ENCODE peak calls at places on chromosomes 5 and 9, in six cellular contexts. One of them, this sample, is unnamed.

GRCh38 chr9:134768332-134769083 is 112.1 kb upstream of the FCN2 start:
- DNase-seq in ELF-1: no peak
- DNase-seq in NCI-H2081: no peak
- DNase-seq in NCI-H2171 treated with DMSO at 0.1 percent for 48 hours: no peak
- DNase-seq in activated gamma-delta T cell treated with Interleukin-2 at 50 U/mL for 16 hours: no peak
- DNase-seq in A172: no peak
- DNase-seq in this sample: no peak

GRCh38 chr5:178114325-178115135 is 1.2 kb downstream of the N4BP3 start:
- DNase-seq in ELF-1: peak; percentile 61
- DNase-seq in NCI-H2081: no peak
- DNase-seq in NCI-H2171 treated with DMSO at 0.1 percent for 48 hours: no peak
- DNase-seq in activated gamma-delta T cell treated with Interleukin-2 at 50 U/mL for 16 hours: peak; percentile 66
- DNase-seq in A172: no peak
- DNase-seq in this sample: no peak

GRCh38 chr5:107875834-107876233 is 205.1 kb upstream of the EFNA5 start:
- DNase-seq in ELF-1: peak; percentile 73
- DNase-seq in NCI-H2081: no peak
- DNase-seq in NCI-H2171 treated with DMSO at 0.1 percent for 48 hours: no peak
- DNase-seq in activated gamma-delta T cell treated with Interleukin-2 at 50 U/mL for 16 hours: no peak
- DNase-seq in A172: peak; percentile 74
- DNase-seq in this sample: no peak

GRCh38 chr9:34384368-34385165 is 7.9 kb upstream of the MYORG start:
- DNase-seq in ELF-1: no peak
- DNase-seq in NCI-H2081: no peak
- DNase-seq in NCI-H2171 treated with DMSO at 0.1 percent for 48 hours: no peak
- DNase-seq in activated gamma-delta T cell treated with Interleukin-2 at 50 U/mL for 16 hours: no peak
- DNase-seq in A172: no peak
- DNase-seq in this sample: no peak

GRCh38 chr5:43039115-43039467 is 1.0 kb downstream of the ANXA2R start:
- DNase-seq in ELF-1: no peak
- DNase-seq in NCI-H2081: no peak
- DNase-seq in NCI-H2171 treated with DMSO at 0.1 percent for 48 hours: no peak
- DNase-seq in activated gamma-delta T cell treated with Interleukin-2 at 50 U/mL for 16 hours: no peak
- DNase-seq in A172: no peak
- DNase-seq in this sample: no peak

GRCh38 chr5:35237580-35238376 is 7.5 kb upstream of the PRLR start:
- DNase-seq in ELF-1: no peak
- DNase-seq in NCI-H2081: no peak
- DNase-seq in NCI-H2171 treated with DMSO at 0.1 percent for 48 hours: no peak
- DNase-seq in activated gamma-delta T cell treated with Interleukin-2 at 50 U/mL for 16 hours: no peak
- DNase-seq in A172: no peak
- DNase-seq in this sample: no peak

GRCh38 chr5:133316346-133317343 is 264.8 kb downstream of the HSPA4 start:
- DNase-seq in ELF-1: peak; percentile 78
- DNase-seq in NCI-H2081: no peak
- DNase-seq in NCI-H2171 treated with DMSO at 0.1 percent for 48 hours: no peak
- DNase-seq in activated gamma-delta T cell treated with Interleukin-2 at 50 U/mL for 16 hours: no peak
- DNase-seq in A172: no peak
- DNase-seq in this sample: no peak

GRCh38 chr5:68074048-68074632 is 141.4 kb upstream of the PIK3R1 start:
- DNase-seq in ELF-1: no peak
- DNase-seq in NCI-H2081: no peak
- DNase-seq in NCI-H2171 treated with DMSO at 0.1 percent for 48 hours: no peak
- DNase-seq in activated gamma-delta T cell treated with Interleukin-2 at 50 U/mL for 16 hours: no peak
- DNase-seq in A172: no peak
- DNase-seq in this sample: no peak

GRCh38 chr5:107469485-107469884 is 201.3 kb downstream of the EFNA5 start:
- DNase-seq in ELF-1: no peak
- DNase-seq in NCI-H2081: no peak
- DNase-seq in NCI-H2171 treated with DMSO at 0.1 percent for 48 hours: no peak
- DNase-seq in activated gamma-delta T cell treated with Interleukin-2 at 50 U/mL for 16 hours: no peak
- DNase-seq in A172: peak; percentile 96
- DNase-seq in this sample: no peak

GRCh38 chr5:132056610-132057497 is 3.6 kb upstream of the IL3 start:
- DNase-seq in ELF-1: no peak
- DNase-seq in NCI-H2081: no peak
- DNase-seq in NCI-H2171 treated with DMSO at 0.1 percent for 48 hours: no peak
- DNase-seq in activated gamma-delta T cell treated with Interleukin-2 at 50 U/mL for 16 hours: no peak
- DNase-seq in A172: no peak
- DNase-seq in this sample: no peak

GRCh38 chr5:141511771-141512325 is 23.0 kb downstream of the PCDHGC5 start:
- DNase-seq in ELF-1: no peak
- DNase-seq in NCI-H2081: no peak
- DNase-seq in NCI-H2171 treated with DMSO at 0.1 percent for 48 hours: no peak
- DNase-seq in activated gamma-delta T cell treated with Interleukin-2 at 50 U/mL for 16 hours: no peak
- DNase-seq in A172: no peak
- DNase-seq in this sample: no peak

GRCh38 chr9:131096490-131097258 is at the start of gene AIF1L:
- DNase-seq in ELF-1: peak; percentile 81
- DNase-seq in NCI-H2081: peak; percentile 19
- DNase-seq in NCI-H2171 treated with DMSO at 0.1 percent for 48 hours: peak; percentile 86
- DNase-seq in activated gamma-delta T cell treated with Interleukin-2 at 50 U/mL for 16 hours: no peak
- DNase-seq in A172: no peak
- DNase-seq in this sample: no peak

GRCh38 chr5:139795074-139796001 is at the start of gene PSD2:
- DNase-seq in ELF-1: no peak
- DNase-seq in NCI-H2081: no peak
- DNase-seq in NCI-H2171 treated with DMSO at 0.1 percent for 48 hours: peak; percentile 3
- DNase-seq in activated gamma-delta T cell treated with Interleukin-2 at 50 U/mL for 16 hours: no peak
- DNase-seq in A172: no peak
- DNase-seq in this sample: no peak

GRCh38 chr9:106333487-106333886 is 529.5 kb upstream of the ZNF462 start:
- DNase-seq in ELF-1: no peak
- DNase-seq in NCI-H2081: peak; percentile 70
- DNase-seq in NCI-H2171 treated with DMSO at 0.1 percent for 48 hours: peak; percentile 97
- DNase-seq in activated gamma-delta T cell treated with Interleukin-2 at 50 U/mL for 16 hours: no peak
- DNase-seq in A172: no peak
- DNase-seq in this sample: no peak

GRCh38 chr5:66558562-66558961 is 37.6 kb upstream of the MAST4 start:
- DNase-seq in ELF-1: no peak
- DNase-seq in NCI-H2081: no peak
- DNase-seq in NCI-H2171 treated with DMSO at 0.1 percent for 48 hours: peak; percentile 21
- DNase-seq in activated gamma-delta T cell treated with Interleukin-2 at 50 U/mL for 16 hours: no peak
- DNase-seq in A172: no peak
- DNase-seq in this sample: no peak

GRCh38 chr9:1353291-1353690 is 303.1 kb downstream of the DMRT2 start:
- DNase-seq in ELF-1: no peak
- DNase-seq in NCI-H2081: no peak
- DNase-seq in NCI-H2171 treated with DMSO at 0.1 percent for 48 hours: no peak
- DNase-seq in activated gamma-delta T cell treated with Interleukin-2 at 50 U/mL for 16 hours: no peak
- DNase-seq in A172: peak; percentile 4
- DNase-seq in this sample: no peak

GRCh38 chr5:61162010-61162831 is at the start of gene SMIM15:
- DNase-seq in ELF-1: peak; percentile 88
- DNase-seq in NCI-H2081: peak; percentile 83
- DNase-seq in NCI-H2171 treated with DMSO at 0.1 percent for 48 hours: peak; percentile 77
- DNase-seq in activated gamma-delta T cell treated with Interleukin-2 at 50 U/mL for 16 hours: peak; percentile 75
- DNase-seq in A172: peak; percentile 85
- DNase-seq in this sample: peak; percentile 36

GRCh38 chr5:159133041-159133741 is 33.5 kb upstream of the EBF1 start:
- DNase-seq in ELF-1: peak; percentile 24
- DNase-seq in NCI-H2081: peak; percentile 25
- DNase-seq in NCI-H2171 treated with DMSO at 0.1 percent for 48 hours: peak; percentile 37
- DNase-seq in activated gamma-delta T cell treated with Interleukin-2 at 50 U/mL for 16 hours: no peak
- DNase-seq in A172: peak; percentile 71
- DNase-seq in this sample: peak; percentile 52

GRCh38 chr9:86281577-86282076 is 711 bp downstream of the ISCA1 start:
- DNase-seq in ELF-1: peak; percentile 77
- DNase-seq in NCI-H2081: no peak
- DNase-seq in NCI-H2171 treated with DMSO at 0.1 percent for 48 hours: peak; percentile 63
- DNase-seq in activated gamma-delta T cell treated with Interleukin-2 at 50 U/mL for 16 hours: no peak
- DNase-seq in A172: no peak
- DNase-seq in this sample: no peak

GRCh38 chr5:116897291-116897690 is 322.7 kb upstream of the SEMA6A start:
- DNase-seq in ELF-1: no peak
- DNase-seq in NCI-H2081: no peak
- DNase-seq in NCI-H2171 treated with DMSO at 0.1 percent for 48 hours: no peak
- DNase-seq in activated gamma-delta T cell treated with Interleukin-2 at 50 U/mL for 16 hours: no peak
- DNase-seq in A172: no peak
- DNase-seq in this sample: no peak

GRCh38 chr5:180684623-180685161 is 35.3 kb upstream of the FLT4 start:
- DNase-seq in ELF-1: no peak
- DNase-seq in NCI-H2081: no peak
- DNase-seq in NCI-H2171 treated with DMSO at 0.1 percent for 48 hours: no peak
- DNase-seq in activated gamma-delta T cell treated with Interleukin-2 at 50 U/mL for 16 hours: no peak
- DNase-seq in A172: no peak
- DNase-seq in this sample: no peak

GRCh38 chr9:136787690-136788400 is 3.3 kb upstream of the TMEM141 start:
- DNase-seq in ELF-1: peak; percentile 81
- DNase-seq in NCI-H2081: peak; percentile 75
- DNase-seq in NCI-H2171 treated with DMSO at 0.1 percent for 48 hours: peak; percentile 86
- DNase-seq in activated gamma-delta T cell treated with Interleukin-2 at 50 U/mL for 16 hours: peak; percentile 68
- DNase-seq in A172: peak; percentile 69
- DNase-seq in this sample: no peak

GRCh38 chr9:137645211-137645610 is 26.4 kb downstream of the EHMT1 start:
- DNase-seq in ELF-1: no peak
- DNase-seq in NCI-H2081: peak; percentile 64
- DNase-seq in NCI-H2171 treated with DMSO at 0.1 percent for 48 hours: peak; percentile 22
- DNase-seq in activated gamma-delta T cell treated with Interleukin-2 at 50 U/mL for 16 hours: no peak
- DNase-seq in A172: no peak
- DNase-seq in this sample: no peak

GRCh38 chr9:93597871-93598646 is 21.7 kb downstream of the PHF2 start:
- DNase-seq in ELF-1: no peak
- DNase-seq in NCI-H2081: no peak
- DNase-seq in NCI-H2171 treated with DMSO at 0.1 percent for 48 hours: peak; percentile 39
- DNase-seq in activated gamma-delta T cell treated with Interleukin-2 at 50 U/mL for 16 hours: no peak
- DNase-seq in A172: no peak
- DNase-seq in this sample: no peak

GRCh38 chr5:122300374-122300773 is 11.7 kb upstream of the SNCAIP start:
- DNase-seq in ELF-1: no peak
- DNase-seq in NCI-H2081: no peak
- DNase-seq in NCI-H2171 treated with DMSO at 0.1 percent for 48 hours: no peak
- DNase-seq in activated gamma-delta T cell treated with Interleukin-2 at 50 U/mL for 16 hours: no peak
- DNase-seq in A172: no peak
- DNase-seq in this sample: no peak

GRCh38 chr9:137691648-137692357 is 73.0 kb downstream of the EHMT1 start:
- DNase-seq in ELF-1: no peak
- DNase-seq in NCI-H2081: no peak
- DNase-seq in NCI-H2171 treated with DMSO at 0.1 percent for 48 hours: no peak
- DNase-seq in activated gamma-delta T cell treated with Interleukin-2 at 50 U/mL for 16 hours: no peak
- DNase-seq in A172: no peak
- DNase-seq in this sample: no peak

GRCh38 chr9:131449276-131449675 is 53.4 kb upstream of the POMT1 start:
- DNase-seq in ELF-1: no peak
- DNase-seq in NCI-H2081: no peak
- DNase-seq in NCI-H2171 treated with DMSO at 0.1 percent for 48 hours: no peak
- DNase-seq in activated gamma-delta T cell treated with Interleukin-2 at 50 U/mL for 16 hours: no peak
- DNase-seq in A172: no peak
- DNase-seq in this sample: no peak

GRCh38 chr5:6877986-6878828 is 165.0 kb downstream of the TENT4A start:
- DNase-seq in ELF-1: no peak
- DNase-seq in NCI-H2081: no peak
- DNase-seq in NCI-H2171 treated with DMSO at 0.1 percent for 48 hours: no peak
- DNase-seq in activated gamma-delta T cell treated with Interleukin-2 at 50 U/mL for 16 hours: no peak
- DNase-seq in A172: no peak
- DNase-seq in this sample: no peak

GRCh38 chr5:172185096-172185461 is 2.9 kb downstream of the STK10 start:
- DNase-seq in ELF-1: no peak
- DNase-seq in NCI-H2081: no peak
- DNase-seq in NCI-H2171 treated with DMSO at 0.1 percent for 48 hours: no peak
- DNase-seq in activated gamma-delta T cell treated with Interleukin-2 at 50 U/mL for 16 hours: no peak
- DNase-seq in A172: no peak
- DNase-seq in this sample: no peak

GRCh38 chr9:20744046-20744630 is 60.1 kb downstream of the FOCAD start:
- DNase-seq in ELF-1: no peak
- DNase-seq in NCI-H2081: no peak
- DNase-seq in NCI-H2171 treated with DMSO at 0.1 percent for 48 hours: no peak
- DNase-seq in activated gamma-delta T cell treated with Interleukin-2 at 50 U/mL for 16 hours: no peak
- DNase-seq in A172: no peak
- DNase-seq in this sample: no peak

GRCh38 chr9:90593646-90594045 is 49.0 kb downstream of the DIRAS2 start:
- DNase-seq in ELF-1: no peak
- DNase-seq in NCI-H2081: no peak
- DNase-seq in NCI-H2171 treated with DMSO at 0.1 percent for 48 hours: no peak
- DNase-seq in activated gamma-delta T cell treated with Interleukin-2 at 50 U/mL for 16 hours: no peak
- DNase-seq in A172: no peak
- DNase-seq in this sample: no peak

GRCh38 chr5:81629986-81630385 is 120.9 kb downstream of the SSBP2 start:
- DNase-seq in ELF-1: no peak
- DNase-seq in NCI-H2081: no peak
- DNase-seq in NCI-H2171 treated with DMSO at 0.1 percent for 48 hours: no peak
- DNase-seq in activated gamma-delta T cell treated with Interleukin-2 at 50 U/mL for 16 hours: no peak
- DNase-seq in A172: no peak
- DNase-seq in this sample: no peak

GRCh38 chr5:19322716-19323485 is 665.1 kb downstream of the CDH18 start:
- DNase-seq in ELF-1: peak; percentile 53
- DNase-seq in NCI-H2081: no peak
- DNase-seq in NCI-H2171 treated with DMSO at 0.1 percent for 48 hours: peak; percentile 80
- DNase-seq in activated gamma-delta T cell treated with Interleukin-2 at 50 U/mL for 16 hours: no peak
- DNase-seq in A172: peak; percentile 68
- DNase-seq in this sample: no peak

GRCh38 chr9:108688051-108688450 is 167.7 kb downstream of the ACTL7B start:
- DNase-seq in ELF-1: no peak
- DNase-seq in NCI-H2081: no peak
- DNase-seq in NCI-H2171 treated with DMSO at 0.1 percent for 48 hours: no peak
- DNase-seq in activated gamma-delta T cell treated with Interleukin-2 at 50 U/mL for 16 hours: no peak
- DNase-seq in A172: no peak
- DNase-seq in this sample: no peak

GRCh38 chr5:73274870-73275756 is 102.1 kb downstream of the TMEM174 start:
- DNase-seq in ELF-1: no peak
- DNase-seq in NCI-H2081: no peak
- DNase-seq in NCI-H2171 treated with DMSO at 0.1 percent for 48 hours: peak; percentile 87
- DNase-seq in activated gamma-delta T cell treated with Interleukin-2 at 50 U/mL for 16 hours: no peak
- DNase-seq in A172: no peak
- DNase-seq in this sample: no peak

GRCh38 chr9:133225171-133226011 is 16.3 kb upstream of the OBP2B start:
- DNase-seq in ELF-1: no peak
- DNase-seq in NCI-H2081: no peak
- DNase-seq in NCI-H2171 treated with DMSO at 0.1 percent for 48 hours: no peak
- DNase-seq in activated gamma-delta T cell treated with Interleukin-2 at 50 U/mL for 16 hours: no peak
- DNase-seq in A172: no peak
- DNase-seq in this sample: no peak

GRCh38 chr9:137470785-137471184 is 11.7 kb upstream of the NSMF start:
- DNase-seq in ELF-1: no peak
- DNase-seq in NCI-H2081: no peak
- DNase-seq in NCI-H2171 treated with DMSO at 0.1 percent for 48 hours: no peak
- DNase-seq in activated gamma-delta T cell treated with Interleukin-2 at 50 U/mL for 16 hours: no peak
- DNase-seq in A172: no peak
- DNase-seq in this sample: no peak

GRCh38 chr5:6729400-6730310 is 16.4 kb downstream of the TENT4A start:
- DNase-seq in ELF-1: no peak
- DNase-seq in NCI-H2081: no peak
- DNase-seq in NCI-H2171 treated with DMSO at 0.1 percent for 48 hours: no peak
- DNase-seq in activated gamma-delta T cell treated with Interleukin-2 at 50 U/mL for 16 hours: peak; percentile 30
- DNase-seq in A172: peak; percentile 51
- DNase-seq in this sample: no peak

GRCh38 chr9:136839229-136840139 is 2.8 kb upstream of the AJM1 start:
- DNase-seq in ELF-1: no peak
- DNase-seq in NCI-H2081: no peak
- DNase-seq in NCI-H2171 treated with DMSO at 0.1 percent for 48 hours: no peak
- DNase-seq in activated gamma-delta T cell treated with Interleukin-2 at 50 U/mL for 16 hours: no peak
- DNase-seq in A172: no peak
- DNase-seq in this sample: no peak